ENCODE peak calls at places on chromosomes 13 and 19, in six cellular contexts. Z is SW 1271; Q is CD8-positive, alpha-beta memory T cell; V is tibial artery; B is BE2C; M is neural crest cell. E is an unnamed sample.

GRCh38 chr13:34897220-34897619 is 44.9 kb upstream of the NBEA start:
- DNase-seq in B (no peak), Z (no peak), Q (no peak), M (no peak), V (no peak), E (no peak)

GRCh38 chr13:55516610-55517009 is 1624.1 kb upstream of the PRR20A start:
- DNase-seq in Q (no peak), V (no peak), M (no peak), Z (no peak), B (peak), E (no peak)

GRCh38 chr13:102402292-102402691 is 444 bp upstream of the FGF14 start:
- DNase-seq in M (peak), V (no peak), B (peak), Q (no peak), Z (no peak), E (no peak)

GRCh38 chr19:9906475-9907087 is 29.7 kb downstream of the OLFM2 start:
- DNase-seq in M (no peak), B (no peak), Z (no peak), V (no peak), Q (no peak), E (no peak)

GRCh38 chr19:5501907-5502306 is 46.7 kb downstream of the ZNRF4 start:
- DNase-seq in V (no peak), B (no peak), Q (no peak), M (no peak), Z (no peak), E (no peak)

GRCh38 chr13:113903361-113903760 is 39.5 kb upstream of the GAS6 start:
- DNase-seq in Q (no peak), B (no peak), V (peak), M (no peak), Z (no peak), E (no peak)

GRCh38 chr13:106721599-106721998 is 153.7 kb upstream of the ARGLU1 start:
- DNase-seq in V (no peak), Q (no peak), M (no peak), B (no peak), Z (no peak), E (no peak)

GRCh38 chr19:7242601-7243258 is 51.5 kb downstream of the INSR start:
- DNase-seq in M (no peak), Q (no peak), B (no peak), Z (no peak), V (no peak), E (no peak)

GRCh38 chr19:49437231-49437630 is 4.1 kb downstream of the SLC17A7 start:
- DNase-seq in M (no peak), B (peak), V (no peak), Z (no peak), Q (no peak), E (no peak)

GRCh38 chr19:47322048-47322447 is 9.9 kb upstream of the C5AR2 start:
- DNase-seq in M (no peak), Q (no peak), Z (no peak), B (no peak), V (no peak), E (no peak)

GRCh38 chr19:39140195-39140516 is 14.6 kb downstream of the PAK4 start:
- DNase-seq in B (peak), M (no peak), Z (no peak), V (no peak), Q (no peak), E (no peak)

GRCh38 chr13:23918208-23918607 is 20.9 kb upstream of the C1QTNF9B start:
- DNase-seq in Z (no peak), Q (no peak), V (no peak), M (no peak), B (no peak), E (no peak)

GRCh38 chr13:24234200-24234915 is 73.8 kb downstream of the SPATA13 start:
- DNase-seq in B (no peak), V (no peak), Z (no peak), Q (no peak), M (no peak), E (no peak)

GRCh38 chr19:52778811-52779210 is 7.8 kb downstream of the ZNF600 start:
- DNase-seq in B (no peak), V (no peak), Q (peak), Z (no peak), M (no peak), E (no peak)

GRCh38 chr19:39139305-39140194 is 14.0 kb downstream of the PAK4 start:
- DNase-seq in Z (no peak), M (no peak), Q (no peak), V (no peak), B (no peak), E (no peak)

GRCh38 chr13:97148894-97149293 is 73.2 kb upstream of the MBNL2 start:
- DNase-seq in Z (no peak), Q (no peak), V (no peak), M (no peak), B (no peak), E (no peak)

GRCh38 chr19:49333426-49334288 is 1.5 kb upstream of the CD37 start:
- DNase-seq in Q (peak), Z (no peak), B (no peak), V (peak), M (no peak), E (no peak)

GRCh38 chr19:56261145-56261544 is 11.4 kb upstream of the EDDM13 start:
- DNase-seq in Q (no peak), B (peak), M (no peak), V (no peak), Z (no peak), E (no peak)

GRCh38 chr19:40539070-40539469 is 37.6 kb upstream of the SHKBP1 start:
- DNase-seq in Q (no peak), V (no peak), B (no peak), Z (no peak), M (no peak), E (no peak)

GRCh38 chr13:113579686-113580085 is 4.9 kb upstream of the TFDP1 start:
- DNase-seq in V (no peak), Z (no peak), B (no peak), M (no peak), Q (no peak), E (no peak)

E was measured in epithelial cell of prostate.